ENCODE peak calls at places on chromosomes 6 and 20, in seven cellular contexts. One of them, this sample, is unnamed. For H3K4me1, the result is how much of the 10 kb centered on the place peaks cover.

GRCh38 chr20:39048000-39048696 is 86.0 kb downstream of the DHX35 start:
- DNase-seq in hepatocyte: peak
- DNase-seq in neuronal stem cell: peak
- DNase-seq in fibroblast of lung: peak
- DNase-seq in H9: peak
- DNase-seq in endothelial cell of umbilical vein: peak
- DNase-seq in IMR-90: peak
- DNase-seq in this sample: peak

GRCh38 chr6:168342626-168343025 is 23.0 kb upstream of the DACT2 start:
- DNase-seq in IMR-90: no peak
- DNase-seq in fibroblast of lung: no peak
- DNase-seq in neuronal stem cell: no peak
- DNase-seq in hepatocyte: no peak
- DNase-seq in H9: no peak
- DNase-seq in endothelial cell of umbilical vein: no peak
- DNase-seq in this sample: no peak

GRCh38 chr6:106165885-106166485 is 79.8 kb downstream of the PRDM1 start:
- DNase-seq in endothelial cell of umbilical vein: no peak
- DNase-seq in fibroblast of lung: peak
- DNase-seq in neuronal stem cell: no peak
- DNase-seq in IMR-90: peak
- DNase-seq in H9: no peak
- DNase-seq in hepatocyte: no peak
- DNase-seq in this sample: no peak

GRCh38 chr6:149366237-149366921 is 33.7 kb upstream of the SUMO4 start:
- DNase-seq in IMR-90: no peak
- DNase-seq in H9: no peak
- DNase-seq in fibroblast of lung: no peak
- DNase-seq in hepatocyte: no peak
- DNase-seq in neuronal stem cell: no peak
- DNase-seq in endothelial cell of umbilical vein: peak
- DNase-seq in this sample: no peak

GRCh38 chr20:32672982-32673727 is 586 bp downstream of the C20orf203 start:
- DNase-seq in H9: no peak
- DNase-seq in IMR-90: no peak
- DNase-seq in fibroblast of lung: no peak
- DNase-seq in hepatocyte: no peak
- DNase-seq in neuronal stem cell: no peak
- DNase-seq in endothelial cell of umbilical vein: no peak
- DNase-seq in this sample: no peak

GRCh38 chr20:46715292-46715756 is 5.9 kb downstream of the SLC2A10 start:
- DNase-seq in hepatocyte: peak
- DNase-seq in H9: peak
- DNase-seq in fibroblast of lung: peak
- DNase-seq in neuronal stem cell: no peak
- DNase-seq in endothelial cell of umbilical vein: no peak
- DNase-seq in IMR-90: peak
- DNase-seq in this sample: peak

GRCh38 chr6:156189195-156189594 is 588.0 kb upstream of the ARID1B start:
- DNase-seq in fibroblast of lung: no peak
- DNase-seq in neuronal stem cell: no peak
- DNase-seq in endothelial cell of umbilical vein: no peak
- DNase-seq in H9: no peak
- DNase-seq in IMR-90: no peak
- DNase-seq in hepatocyte: no peak
- DNase-seq in this sample: no peak

GRCh38 chr6:73389854-73390253 is 4.8 kb upstream of the DDX43 start:
- DNase-seq in neuronal stem cell: no peak
- DNase-seq in IMR-90: no peak
- DNase-seq in fibroblast of lung: no peak
- DNase-seq in H9: peak
- DNase-seq in endothelial cell of umbilical vein: no peak
- DNase-seq in hepatocyte: no peak
- DNase-seq in this sample: no peak

GRCh38 chr6:113432729-113433505 is 424.2 kb upstream of the MARCKS start:
- DNase-seq in neuronal stem cell: no peak
- DNase-seq in endothelial cell of umbilical vein: no peak
- DNase-seq in hepatocyte: no peak
- DNase-seq in IMR-90: peak
- DNase-seq in H9: no peak
- DNase-seq in fibroblast of lung: no peak
- DNase-seq in this sample: no peak

GRCh38 chr20:7940341-7940740 is at the start of gene HAO1:
- DNase-seq in H9: no peak
- DNase-seq in hepatocyte: no peak
- DNase-seq in IMR-90: no peak
- DNase-seq in endothelial cell of umbilical vein: no peak
- DNase-seq in fibroblast of lung: no peak
- DNase-seq in neuronal stem cell: no peak
- DNase-seq in this sample: no peak

GRCh38 chr20:46268131-46268611 is 40.1 kb downstream of the CDH22 start:
- DNase-seq in neuronal stem cell: no peak
- DNase-seq in endothelial cell of umbilical vein: no peak
- DNase-seq in hepatocyte: no peak
- DNase-seq in H9: no peak
- DNase-seq in IMR-90: no peak
- DNase-seq in fibroblast of lung: no peak
- DNase-seq in this sample: peak

GRCh38 chr6:116633685-116634084 is 17.4 kb downstream of the RSPH4A start:
- DNase-seq in H9: peak
- DNase-seq in neuronal stem cell: no peak
- DNase-seq in hepatocyte: peak
- DNase-seq in IMR-90: no peak
- DNase-seq in fibroblast of lung: no peak
- DNase-seq in endothelial cell of umbilical vein: no peak
- DNase-seq in this sample: peak

GRCh38 chr6:87183687-87184086 is 28.3 kb downstream of the ZNF292 start:
- DNase-seq in hepatocyte: no peak
- DNase-seq in fibroblast of lung: peak
- DNase-seq in endothelial cell of umbilical vein: no peak
- DNase-seq in IMR-90: peak
- DNase-seq in neuronal stem cell: no peak
- DNase-seq in H9: no peak
- DNase-seq in this sample: no peak

GRCh38 chr6:20377623-20378265 is 23.9 kb upstream of the E2F3 start:
- DNase-seq in H9: no peak
- DNase-seq in hepatocyte: no peak
- DNase-seq in IMR-90: peak
- DNase-seq in neuronal stem cell: no peak
- DNase-seq in fibroblast of lung: peak
- DNase-seq in endothelial cell of umbilical vein: peak
- DNase-seq in this sample: no peak

GRCh38 chr6:80594461-80594860 is 488.0 kb downstream of the BCKDHB start:
- DNase-seq in IMR-90: peak
- DNase-seq in fibroblast of lung: peak
- DNase-seq in hepatocyte: no peak
- DNase-seq in neuronal stem cell: no peak
- DNase-seq in H9: no peak
- DNase-seq in endothelial cell of umbilical vein: no peak
- DNase-seq in this sample: no peak

GRCh38 chr20:54219751-54220426 is 12.0 kb downstream of the PFDN4 start:
- DNase-seq in neuronal stem cell: no peak
- DNase-seq in hepatocyte: peak
- DNase-seq in IMR-90: peak
- DNase-seq in fibroblast of lung: peak
- DNase-seq in H9: no peak
- DNase-seq in endothelial cell of umbilical vein: peak
- DNase-seq in this sample: peak

GRCh38 chr6:19502301-19502700 is 334.9 kb upstream of the ID4 start:
- DNase-seq in fibroblast of lung: no peak
- DNase-seq in H9: no peak
- DNase-seq in neuronal stem cell: no peak
- DNase-seq in endothelial cell of umbilical vein: no peak
- DNase-seq in hepatocyte: no peak
- DNase-seq in IMR-90: no peak
- DNase-seq in this sample: no peak

DNA sequence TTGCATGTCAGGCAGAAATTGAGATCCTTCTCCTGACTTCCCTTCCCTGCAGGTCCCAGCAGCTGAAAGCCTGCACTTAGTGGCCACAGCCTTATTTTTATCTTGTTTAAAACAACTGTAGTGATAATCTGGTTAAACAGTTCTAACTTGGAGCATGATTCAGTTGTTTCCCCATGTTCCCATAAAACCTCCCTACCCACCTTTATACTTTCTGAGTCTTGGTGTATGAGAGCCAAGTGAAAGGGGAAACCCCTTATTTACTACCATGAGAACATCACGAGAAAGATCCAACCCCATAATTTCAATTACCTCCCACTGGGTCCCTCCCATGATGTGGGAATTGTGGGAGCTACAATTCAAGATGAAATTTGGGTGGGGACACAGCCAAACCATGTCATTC is 195.3 kb downstream of the SLC16A10 start:
- DNase-seq in hepatocyte: no peak
- DNase-seq in IMR-90: no peak
- DNase-seq in H9: no peak
- DNase-seq in neuronal stem cell: no peak
- DNase-seq in endothelial cell of umbilical vein: no peak
- DNase-seq in fibroblast of lung: no peak
- DNase-seq in this sample: no peak
- H3K4me1 ChIP-seq in hepatocyte: under half
- H3K4me1 ChIP-seq in IMR-90: under half
- H3K4me1 ChIP-seq in H9: under half
- H3K4me1 ChIP-seq in neuronal stem cell: under half
- H3K4me1 ChIP-seq in endothelial cell of umbilical vein: under half
- H3K4me1 ChIP-seq in fibroblast of lung: under half
- H3K4me1 ChIP-seq in this sample: under half

GRCh38 chr20:25394276-25394675 is 3.6 kb upstream of the ABHD12 start:
- DNase-seq in fibroblast of lung: no peak
- DNase-seq in hepatocyte: no peak
- DNase-seq in neuronal stem cell: no peak
- DNase-seq in endothelial cell of umbilical vein: peak
- DNase-seq in IMR-90: no peak
- DNase-seq in H9: no peak
- DNase-seq in this sample: no peak

GRCh38 chr20:25394996-25395395 is 4.4 kb upstream of the ABHD12 start:
- DNase-seq in H9: no peak
- DNase-seq in IMR-90: no peak
- DNase-seq in fibroblast of lung: no peak
- DNase-seq in neuronal stem cell: no peak
- DNase-seq in endothelial cell of umbilical vein: no peak
- DNase-seq in hepatocyte: no peak
- DNase-seq in this sample: no peak

GRCh38 chr20:25389858-25390537 is 637 bp downstream of the ABHD12 start:
- DNase-seq in fibroblast of lung: peak
- DNase-seq in H9: peak
- DNase-seq in IMR-90: no peak
- DNase-seq in neuronal stem cell: peak
- DNase-seq in hepatocyte: peak
- DNase-seq in endothelial cell of umbilical vein: peak
- DNase-seq in this sample: peak

GRCh38 chr20:25390538-25391528 is at the start of gene ABHD12:
- DNase-seq in endothelial cell of umbilical vein: peak
- DNase-seq in IMR-90: peak
- DNase-seq in neuronal stem cell: peak
- DNase-seq in fibroblast of lung: peak
- DNase-seq in H9: peak
- DNase-seq in hepatocyte: peak
- DNase-seq in this sample: peak

DNA sequence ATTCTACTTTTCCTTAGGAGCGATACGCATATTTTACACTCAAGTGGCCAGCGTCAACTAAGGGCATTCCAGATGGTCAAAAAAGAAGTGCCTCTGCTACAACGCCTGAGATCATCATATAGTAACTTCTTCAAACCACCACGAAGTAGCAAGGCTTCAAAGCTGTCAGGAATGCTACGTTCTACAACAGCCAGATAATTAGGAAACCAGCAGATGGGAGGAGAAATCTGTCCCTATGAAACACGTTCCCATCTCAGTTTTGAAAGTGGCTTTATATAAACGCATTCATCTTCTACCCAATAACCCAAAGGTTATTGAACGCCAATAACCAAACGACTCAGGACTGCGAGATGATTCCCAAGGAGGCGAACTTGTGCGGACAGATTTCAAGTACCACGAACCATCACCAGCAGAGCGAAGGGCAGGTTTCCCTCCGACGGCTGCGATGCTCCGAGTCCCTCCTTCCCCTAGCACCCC is 1.2 kb downstream of the ABHD12 start:
- DNase-seq in IMR-90: peak
- DNase-seq in neuronal stem cell: no peak
- DNase-seq in endothelial cell of umbilical vein: peak
- DNase-seq in hepatocyte: peak
- DNase-seq in fibroblast of lung: peak
- DNase-seq in H9: no peak
- DNase-seq in this sample: no peak
- H3K27ac ChIP-seq in IMR-90: peak
- H3K27ac ChIP-seq in neuronal stem cell: no peak
- H3K27ac ChIP-seq in endothelial cell of umbilical vein: peak
- H3K27ac ChIP-seq in hepatocyte: peak
- H3K27ac ChIP-seq in fibroblast of lung: peak
- H3K27ac ChIP-seq in H9: no peak
- H3K27ac ChIP-seq in this sample: no peak

GRCh38 chr20:59120919-59121318 is 42.7 kb upstream of the ZNF831 start:
- DNase-seq in neuronal stem cell: no peak
- DNase-seq in endothelial cell of umbilical vein: no peak
- DNase-seq in fibroblast of lung: no peak
- DNase-seq in IMR-90: no peak
- DNase-seq in H9: no peak
- DNase-seq in hepatocyte: no peak
- DNase-seq in this sample: no peak
- H2AFZ ChIP-seq in neuronal stem cell: no peak
- H2AFZ ChIP-seq in endothelial cell of umbilical vein: no peak
- H2AFZ ChIP-seq in fibroblast of lung: no peak
- H2AFZ ChIP-seq in IMR-90: no peak
- H2AFZ ChIP-seq in H9: no peak
- H2AFZ ChIP-seq in hepatocyte: no peak
- H2AFZ ChIP-seq in this sample: no peak

GRCh38 chr20:5592823-5593761 is 157.1 kb upstream of the SHLD1 start:
- DNase-seq in hepatocyte: no peak
- DNase-seq in IMR-90: no peak
- DNase-seq in endothelial cell of umbilical vein: no peak
- DNase-seq in neuronal stem cell: no peak
- DNase-seq in fibroblast of lung: no peak
- DNase-seq in H9: no peak
- DNase-seq in this sample: no peak
- H3K4me1 ChIP-seq in hepatocyte: under half
- H3K4me1 ChIP-seq in IMR-90: under half
- H3K4me1 ChIP-seq in endothelial cell of umbilical vein: under half
- H3K4me1 ChIP-seq in neuronal stem cell: under half
- H3K4me1 ChIP-seq in fibroblast of lung: under half
- H3K4me1 ChIP-seq in H9: under half
- H3K4me1 ChIP-seq in this sample: under half

GRCh38 chr6:18334251-18334650 is 52.9 kb upstream of the RNF144B start:
- DNase-seq in H9: no peak
- DNase-seq in fibroblast of lung: no peak
- DNase-seq in endothelial cell of umbilical vein: no peak
- DNase-seq in IMR-90: no peak
- DNase-seq in neuronal stem cell: no peak
- DNase-seq in hepatocyte: no peak
- DNase-seq in this sample: no peak
- H3K27ac ChIP-seq in H9: no peak
- H3K27ac ChIP-seq in fibroblast of lung: no peak
- H3K27ac ChIP-seq in endothelial cell of umbilical vein: no peak
- H3K27ac ChIP-seq in IMR-90: no peak
- H3K27ac ChIP-seq in neuronal stem cell: no peak
- H3K27ac ChIP-seq in hepatocyte: no peak
- H3K27ac ChIP-seq in this sample: no peak

GRCh38 chr20:51492167-51493092 is 50.1 kb downstream of the NFATC2 start:
- DNase-seq in neuronal stem cell: no peak
- DNase-seq in IMR-90: no peak
- DNase-seq in hepatocyte: peak
- DNase-seq in H9: no peak
- DNase-seq in fibroblast of lung: peak
- DNase-seq in endothelial cell of umbilical vein: peak
- DNase-seq in this sample: peak
- H2AFZ ChIP-seq in neuronal stem cell: peak
- H2AFZ ChIP-seq in IMR-90: no peak
- H2AFZ ChIP-seq in hepatocyte: no peak
- H2AFZ ChIP-seq in H9: no peak
- H2AFZ ChIP-seq in fibroblast of lung: peak
- H2AFZ ChIP-seq in endothelial cell of umbilical vein: peak
- H2AFZ ChIP-seq in this sample: no peak